ENCODE peak calls at places on chromosomes 12 and 14, in four cellular contexts. R, M, G and J are unnamed samples.

GRCh38 chr14:77498984-77499527 is 440 bp upstream of the ISM2 start:
- DNase-seq in G (peak), R (peak), M (peak), J (no peak)

GRCh38 chr14:53858344-53858682 is 98.3 kb downstream of the BMP4 start:
- DNase-seq in M (no peak), R (no peak), G (peak), J (no peak)

GRCh38 chr12:101738920-101739665 is at the start of gene SYCP3:
- DNase-seq in R (no peak), M (no peak), G (no peak), J (no peak)

GRCh38 chr12:57836442-57837375 is 9.8 kb downstream of the CTDSP2 start:
- DNase-seq in G (no peak), R (peak), M (no peak), J (no peak)

GRCh38 chr12:1598757-1599156 is 4.4 kb upstream of the FBXL14 start:
- DNase-seq in R (no peak), G (no peak), M (no peak), J (no peak)

GRCh38 chr14:58465425-58465824 is 37.9 kb downstream of the KIAA0586 start:
- DNase-seq in M (no peak), R (no peak), G (peak), J (no peak)

GRCh38 chr12:71581206-71581605 is 82.4 kb downstream of the ZFC3H1 start:
- DNase-seq in R (no peak), M (no peak), G (no peak), J (no peak)

GRCh38 chr14:75634848-75635247 is 25.8 kb downstream of the ERG28 start:
- DNase-seq in R (no peak), M (no peak), G (no peak), J (no peak)

GRCh38 chr14:55122441-55122986 is 6.5 kb upstream of the LGALS3 start:
- DNase-seq in G (peak), R (no peak), M (no peak), J (no peak)

GRCh38 chr14:53399057-53399456 is 245.9 kb upstream of the DDHD1 start:
- DNase-seq in M (peak), R (peak), G (no peak), J (peak)

GRCh38 chr12:89861086-89861485 is 152.4 kb upstream of the ATP2B1 start:
- DNase-seq in M (no peak), G (no peak), R (no peak), J (no peak)

DNA sequence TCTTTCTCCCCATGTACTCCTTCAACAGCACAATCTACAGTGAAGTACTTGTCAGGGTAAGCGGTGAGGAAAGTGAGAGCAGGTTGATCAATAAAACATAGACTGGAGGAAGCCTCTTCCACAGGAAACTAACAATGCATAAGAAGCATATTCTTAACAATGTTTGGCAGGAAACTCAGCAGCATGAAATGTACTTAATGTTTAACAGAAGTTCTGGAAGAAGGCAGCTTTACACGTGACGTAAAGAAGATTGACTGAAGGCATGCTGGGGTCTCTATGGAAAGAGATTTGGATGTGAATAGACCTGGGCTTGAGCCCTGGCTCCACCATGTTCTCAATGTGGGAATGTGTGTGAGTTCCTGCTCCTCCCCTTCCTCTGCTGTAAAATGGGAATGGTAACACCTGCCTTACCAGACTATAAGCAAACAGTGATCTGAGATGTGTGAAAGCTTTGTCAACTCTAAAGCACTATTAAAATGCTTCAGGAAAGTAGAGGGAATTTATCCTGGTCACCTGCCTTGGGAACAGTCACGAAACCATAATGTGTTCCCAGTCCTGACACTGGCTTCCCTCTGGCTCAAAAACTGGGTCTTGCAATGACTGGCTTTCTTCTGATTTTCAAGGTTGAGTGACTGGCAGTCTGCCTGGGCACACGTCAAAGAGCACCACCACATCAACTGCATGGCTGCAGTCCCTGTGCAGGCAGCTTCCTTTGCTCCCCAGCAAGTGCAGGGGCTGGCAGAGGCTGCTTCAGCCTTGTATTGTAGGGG is 384.6 kb downstream of the APAF1 start:
- DNase-seq in M (no peak), G (no peak), R (no peak), J (no peak)
- TF ChIP-seq SUZ12 in M (no peak), G (no peak), R (no peak), J (no peak)

GRCh38 chr14:95222151-95222631 is 64.9 kb upstream of the DICER1 start:
- DNase-seq in G (peak), R (no peak), M (no peak), J (no peak)
- TF ChIP-seq SUZ12 in G (no peak), R (no peak), M (no peak), J (no peak)

DNA sequence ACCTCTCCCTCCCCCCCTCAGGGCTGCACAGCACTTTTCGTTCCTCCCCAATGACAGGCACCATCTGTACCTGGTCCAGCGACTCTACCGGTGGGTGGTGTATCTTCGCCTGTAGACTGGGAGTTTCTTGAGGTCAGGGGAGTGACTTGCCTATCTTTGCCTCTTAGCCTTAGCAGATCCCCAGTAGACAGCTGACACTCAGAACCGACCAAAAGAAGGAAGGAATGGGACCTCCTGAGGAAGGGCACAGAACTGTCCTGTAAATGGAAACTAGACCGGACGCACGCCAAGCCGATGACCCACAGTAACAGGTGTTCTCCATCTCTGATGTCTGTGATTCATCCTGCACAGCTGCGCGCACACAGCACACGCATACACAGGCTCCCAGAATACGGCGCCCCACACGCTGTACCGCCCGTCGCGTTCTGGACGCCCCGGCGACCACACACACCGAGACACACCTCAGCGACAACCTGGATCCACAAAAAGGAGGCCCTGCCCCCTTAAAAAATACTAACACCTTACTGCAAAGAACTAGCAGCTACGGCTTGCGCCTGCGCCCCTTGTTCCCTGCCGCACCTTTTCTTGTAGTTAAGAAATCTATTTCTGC is 673 bp upstream of the TTC9 start:
- DNase-seq in M (peak), G (no peak), R (peak), J (no peak)
- TF ChIP-seq SUZ12 in M (no peak), G (no peak), R (no peak), J (no peak)

GRCh38 chr12:84978921-84979320 is 57.2 kb downstream of the TSPAN19 start:
- DNase-seq in G (no peak), R (no peak), M (no peak), J (no peak)

GRCh38 chr12:84969226-84969625 is 56.6 kb upstream of the SLC6A15 start:
- DNase-seq in R (no peak), M (no peak), G (no peak), J (no peak)

GRCh38 chr12:84973026-84973425 is 60.4 kb upstream of the SLC6A15 start:
- DNase-seq in R (no peak), G (no peak), M (no peak), J (no peak)

GRCh38 chr12:84976133-84976532 is 59.9 kb downstream of the TSPAN19 start:
- DNase-seq in R (no peak), M (no peak), G (no peak), J (no peak)

DNA sequence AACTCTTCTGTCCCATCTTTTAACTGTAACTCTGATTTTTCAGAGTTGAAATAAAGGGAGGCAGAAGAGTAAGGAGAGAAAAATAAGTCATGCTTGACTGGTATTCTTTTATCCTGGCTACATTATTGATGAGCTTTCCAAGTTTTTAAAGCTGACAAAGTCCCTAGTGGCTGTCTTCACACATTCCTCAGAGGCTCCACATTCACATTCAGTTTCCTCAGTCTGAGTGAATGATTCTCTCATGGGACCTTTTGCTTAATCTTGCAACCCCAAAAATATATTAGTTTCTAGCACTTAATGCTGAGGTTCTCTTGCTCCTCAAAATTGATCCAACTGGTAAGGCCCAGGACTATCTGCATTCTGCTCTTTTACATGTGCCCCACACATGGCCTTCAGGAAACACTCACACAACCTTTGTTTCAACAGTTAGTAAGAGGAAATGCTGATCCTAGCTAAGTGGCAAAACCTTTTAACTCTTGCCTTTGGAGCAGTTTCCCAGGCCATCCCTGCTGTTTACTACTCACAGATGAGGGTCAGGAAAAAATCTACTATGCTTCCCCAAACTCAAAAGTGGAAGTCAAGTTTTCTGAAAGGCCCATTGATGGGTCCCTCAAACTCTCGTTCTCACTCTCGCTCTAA is 61.7 kb upstream of the SLC6A15 start:
- DNase-seq in G (no peak), R (no peak), M (no peak), J (no peak)
- TF ChIP-seq SUZ12 in G (no peak), R (no peak), M (no peak), J (no peak)

GRCh38 chr12:12473223-12473622 is 89.4 kb downstream of the DUSP16 start:
- DNase-seq in R (no peak), G (no peak), M (no peak), J (no peak)

GRCh38 chr12:12469386-12469785 is 93.3 kb downstream of the DUSP16 start:
- DNase-seq in M (no peak), G (no peak), R (no peak), J (no peak)

GRCh38 chr12:12467701-12468218 is 94.9 kb downstream of the DUSP16 start:
- DNase-seq in G (no peak), R (no peak), M (no peak), J (no peak)

GRCh38 chr12:12468575-12468974 is 94.1 kb downstream of the DUSP16 start:
- DNase-seq in G (no peak), M (no peak), R (no peak), J (no peak)

DNA sequence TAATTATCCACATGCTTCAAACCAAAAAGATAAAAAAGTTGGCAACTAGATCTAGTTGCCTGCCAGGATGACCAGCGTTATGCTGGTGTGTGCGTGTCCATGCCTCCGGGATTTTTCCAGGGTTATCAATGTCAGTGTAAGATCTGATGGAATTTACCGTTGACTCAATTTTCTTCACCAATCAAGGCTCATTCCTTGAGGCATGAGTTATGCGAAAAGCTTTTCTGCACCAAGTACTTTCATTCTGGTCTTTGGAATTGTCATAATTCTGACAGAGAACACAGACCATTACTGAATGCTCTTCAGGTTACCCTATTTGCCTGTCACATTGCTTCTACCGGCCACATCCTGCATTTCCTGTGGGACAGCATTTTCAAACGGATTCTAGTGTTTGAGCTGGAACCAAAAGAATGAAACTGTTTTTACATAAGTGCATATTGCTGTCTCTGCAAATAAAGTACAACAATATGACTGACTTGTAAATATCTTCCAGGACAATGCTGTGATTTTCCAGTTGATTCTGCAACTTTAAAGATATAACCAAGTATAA is 91.8 kb downstream of the DUSP16 start:
- DNase-seq in G (no peak), R (no peak), M (peak), J (no peak)
- TF ChIP-seq SUZ12 in G (no peak), R (no peak), M (no peak), J (no peak)

GRCh38 chr12:104181313-104181712 is 34.3 kb upstream of the TXNRD1 start:
- DNase-seq in M (no peak), R (no peak), G (no peak), J (no peak)
- TF ChIP-seq SUZ12 in M (no peak), R (no peak), G (no peak), J (no peak)

GRCh38 chr12:53221203-53222076 is 10.6 kb downstream of the RARG start:
- DNase-seq in M (peak), R (peak), G (peak), J (no peak)

GRCh38 chr12:53219956-53220856 is 11.8 kb downstream of the RARG start:
- DNase-seq in R (peak), M (peak), G (peak), J (no peak)

GRCh38 chr12:53219116-53219955 is 12.3 kb upstream of the ITGB7 start:
- DNase-seq in M (no peak), G (no peak), R (no peak), J (no peak)

GRCh38 chr12:53222170-53223005 is 9.6 kb downstream of the RARG start:
- DNase-seq in R (no peak), G (no peak), M (no peak), J (no peak)

GRCh38 chr12:53220857-53221202 is 11.2 kb downstream of the RARG start:
- DNase-seq in G (peak), M (peak), R (peak), J (peak)
- TF ChIP-seq SUZ12 in G (no peak), M (no peak), R (no peak), J (no peak)